ENCODE peak calls at places on chromosomes 2 and 18, in six cellular contexts. Q is adrenal gland, X is kidney tubule cell, E is KBM-7, C is aorta, M is psoas muscle. N is an unnamed sample.
A peak's percentile ranks its signal among the peaks of the same experiment; 100 is the strongest.

GRCh38 chr2:37569986-37570688 is 101.3 kb downstream of the CDC42EP3 start:
- DNase-seq in Q (no peak), X (no peak), E (no peak), C (no peak), M (no peak), N (no peak)

GRCh38 chr2:108423067-108423466 is 25.9 kb upstream of the GCC2 start:
- DNase-seq in Q (no peak), X (no peak), E (no peak), C (no peak), M (no peak), N (no peak)

GRCh38 chr2:105337122-105338019 is at the start of gene C2orf49:
- DNase-seq in Q (peak; percentile 87), X (peak; percentile 84), E (peak; percentile 92), C (peak; percentile 96), M (peak; percentile 90), N (peak; percentile 87)

GRCh38 chr2:161946489-161947107 is 127.4 kb downstream of the DPP4 start:
- DNase-seq in Q (no peak), X (peak; percentile 45), E (peak; percentile 52), C (no peak), M (no peak), N (no peak)

GRCh38 chr2:170362313-170362795 is 184.4 kb downstream of the MYO3B start:
- DNase-seq in Q (no peak), X (no peak), E (no peak), C (no peak), M (no peak), N (no peak)

GRCh38 chr18:51009071-51009470 is 20.9 kb upstream of the SMAD4 start:
- DNase-seq in Q (no peak), X (peak; percentile 94), E (peak; percentile 45), C (no peak), M (no peak), N (peak; percentile 53)

GRCh38 chr2:15142069-15142689 is 419.0 kb downstream of the NBAS start:
- DNase-seq in Q (no peak), X (peak; percentile 49), E (peak; percentile 98), C (no peak), M (no peak), N (no peak)

GRCh38 chr2:176126929-176127768 is 2.4 kb upstream of the HOXD8 start:
- DNase-seq in Q (no peak), X (peak; percentile 66), E (peak; percentile 61), C (peak; percentile 85), M (peak; percentile 59), N (peak; percentile 58)

GRCh38 chr2:237629188-237629534 is 1.8 kb downstream of the LRRFIP1 start:
- DNase-seq in Q (no peak), X (no peak), E (no peak), C (no peak), M (no peak), N (no peak)

GRCh38 chr2:235766206-235766794 is 272.5 kb downstream of the AGAP1 start:
- DNase-seq in Q (peak; percentile 45), X (peak; percentile 83), E (peak; percentile 81), C (no peak), M (peak; percentile 31), N (peak; percentile 47)

GRCh38 chr2:123359636-123360035 is 665.5 kb upstream of the CNTNAP5 start:
- DNase-seq in Q (no peak), X (peak; percentile 16), E (no peak), C (no peak), M (no peak), N (no peak)

N was measured in NCI-H1092.